ENCODE peak calls at places on chromosomes 6 and 20, in eight cellular contexts. E is mucosa of descending colon, J is cardiac fibroblast, O is type B pancreatic cell, K is right lobe of liver, F is heart left ventricle, V is Panc1, G is AG04449. Y is an unnamed sample.

GRCh38 chr20:51695574-51696303 is 72.5 kb downstream of the ATP9A start:
- DNase-seq in E (no peak), J (peak; percentile 76), O (no peak), K (no peak), F (no peak), V (no peak), G (peak; percentile 40), Y (no peak)

GRCh38 chr6:24910331-24910849 is 25.4 kb downstream of the RIPOR2 start:
- DNase-seq in E (peak; percentile 56), J (peak; percentile 11), O (no peak), K (no peak), F (peak; percentile 39), V (no peak), G (no peak), Y (no peak)

GRCh38 chr6:96794980-96795379 is 42.3 kb downstream of the GPR63 start:
- DNase-seq in E (no peak), J (peak; percentile 70), O (no peak), K (no peak), F (no peak), V (no peak), G (no peak), Y (no peak)

GRCh38 chr6:53982361-53983050 is 128.7 kb upstream of the MLIP start:
- DNase-seq in E (no peak), J (peak; percentile 26), O (no peak), K (no peak), F (no peak), V (no peak), G (no peak), Y (no peak)

GRCh38 chr6:126015869-126016268 is 29.5 kb downstream of the TRMT11 start:
- DNase-seq in E (no peak), J (peak; percentile 26), O (no peak), K (no peak), F (no peak), V (no peak), G (no peak), Y (no peak)

GRCh38 chr20:37162674-37163073 is 16.5 kb upstream of the RPN2 start:
- DNase-seq in E (no peak), J (no peak), O (no peak), K (no peak), F (no peak), V (no peak), G (no peak), Y (no peak)

GRCh38 chr6:98834060-98835031 is at the start of gene POU3F2:
- DNase-seq in E (peak; percentile 66), J (peak; percentile 67), O (peak; percentile 89), K (peak; percentile 57), F (peak; percentile 62), V (no peak), G (peak; percentile 7), Y (peak; percentile 39)

GRCh38 chr6:166330612-166331011 is 11.7 kb downstream of the SFT2D1 start:
- DNase-seq in E (no peak), J (peak; percentile 74), O (no peak), K (peak; percentile 94), F (peak; percentile 77), V (no peak), G (no peak), Y (no peak)

GRCh38 chr6:157283900-157284737 is 39.2 kb downstream of the TMEM242 start:
- DNase-seq in E (no peak), J (no peak), O (no peak), K (no peak), F (no peak), V (no peak), G (no peak), Y (no peak)

GRCh38 chr6:144416244-144416643 is 131.1 kb downstream of the UTRN start:
- DNase-seq in E (no peak), J (no peak), O (no peak), K (no peak), F (no peak), V (no peak), G (no peak), Y (no peak)

GRCh38 chr6:47097092-47097945 is 55.2 kb upstream of the ADGRF1 start:
- DNase-seq in E (no peak), J (peak; percentile 91), O (no peak), K (no peak), F (peak; percentile 59), V (peak; percentile 73), G (peak; percentile 42), Y (peak; percentile 56)

GRCh38 chr20:1809121-1809520 is 86.1 kb upstream of the SIRPA start:
- DNase-seq in E (no peak), J (peak; percentile 93), O (peak; percentile 20), K (no peak), F (no peak), V (no peak), G (peak; percentile 73), Y (no peak)

GRCh38 chr20:16128538-16129106 is 444.6 kb downstream of the KIF16B start:
- DNase-seq in E (no peak), J (no peak), O (no peak), K (no peak), F (no peak), V (no peak), G (no peak), Y (no peak)

GRCh38 chr6:32947552-32948465 is 5.1 kb downstream of the HLA-DMA start:
- DNase-seq in E (no peak), J (peak; percentile 50), O (no peak), K (no peak), F (no peak), V (peak; percentile 67), G (no peak), Y (no peak)

GRCh38 chr6:15332441-15332840 is 86.6 kb downstream of the JARID2 start:
- DNase-seq in E (no peak), J (no peak), O (no peak), K (no peak), F (no peak), V (no peak), G (no peak), Y (no peak)

GRCh38 chr6:6840831-6841263 is 252.3 kb downstream of the LY86 start:
- DNase-seq in E (no peak), J (no peak), O (no peak), K (no peak), F (no peak), V (no peak), G (no peak), Y (no peak)

GRCh38 chr6:35311390-35312075 is 13.9 kb downstream of the DEF6 start:
- DNase-seq in E (peak; percentile 61), J (no peak), O (no peak), K (no peak), F (no peak), V (no peak), G (no peak), Y (no peak)

GRCh38 chr20:61105395-61105794 is 146.7 kb upstream of the CDH4 start:
- DNase-seq in E (no peak), J (no peak), O (no peak), K (no peak), F (no peak), V (no peak), G (no peak), Y (no peak)

GRCh38 chr6:94468830-94469229 is 1049.5 kb upstream of the EPHA7 start:
- DNase-seq in E (no peak), J (no peak), O (no peak), K (no peak), F (no peak), V (no peak), G (no peak), Y (no peak)

DNA sequence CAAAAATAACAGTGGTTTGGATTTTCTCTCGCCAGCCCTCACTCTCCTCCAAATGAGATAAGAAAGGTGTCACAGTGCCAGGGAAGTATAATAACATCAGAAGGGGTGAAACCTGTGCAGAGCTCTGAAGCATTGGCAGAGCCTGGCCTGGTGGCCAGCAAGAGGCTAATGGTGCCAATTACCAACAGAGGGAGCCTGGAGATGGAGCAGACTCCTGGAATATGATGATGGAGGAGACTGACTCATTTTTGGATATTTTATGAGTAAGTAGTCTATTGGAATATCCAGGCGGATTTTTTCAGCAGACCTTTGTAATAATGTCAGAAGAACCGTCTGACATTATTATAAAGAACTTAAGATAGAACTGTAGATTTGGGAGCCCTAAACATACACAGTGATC is 442.6 kb upstream of the MARCKS start:
- DNase-seq in E (no peak), J (peak; percentile 88), O (no peak), K (no peak), F (peak; percentile 42), V (peak; percentile 51), G (no peak), Y (no peak)
- TF ChIP-seq CTCF in E (peak; percentile 28), J (peak; percentile 80), O (peak; percentile 48), K (peak; percentile 57), F (peak; percentile 33), V (peak; percentile 81), G (peak; percentile 70), Y (peak; percentile 54)

DNA sequence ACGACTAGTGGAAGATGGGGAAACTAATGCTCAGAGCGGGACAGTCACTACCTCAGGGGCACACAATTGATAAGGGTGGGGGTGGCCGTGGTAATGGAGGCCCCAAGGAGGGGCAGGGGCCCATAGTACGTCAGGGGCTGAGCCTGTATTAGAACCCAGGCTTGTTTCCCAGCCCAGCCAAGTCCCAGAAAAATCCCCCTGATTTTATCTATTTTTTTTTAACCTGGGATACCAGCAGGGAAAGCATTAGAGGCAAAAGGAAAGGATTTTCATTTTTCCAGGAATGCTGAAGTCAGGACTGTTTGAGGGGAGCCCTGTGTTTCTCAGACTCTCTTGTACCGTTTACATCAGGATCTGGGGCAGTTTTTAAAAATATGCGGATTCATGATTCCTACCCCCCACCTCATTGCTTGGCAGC is 382 bp downstream of the MYH7B start:
- DNase-seq in E (no peak), J (no peak), O (no peak), K (no peak), F (no peak), V (no peak), G (no peak), Y (no peak)
- TF ChIP-seq CTCF in E (no peak), J (no peak), O (no peak), K (peak; percentile 28), F (no peak), V (peak; percentile 32), G (no peak), Y (no peak)

DNA sequence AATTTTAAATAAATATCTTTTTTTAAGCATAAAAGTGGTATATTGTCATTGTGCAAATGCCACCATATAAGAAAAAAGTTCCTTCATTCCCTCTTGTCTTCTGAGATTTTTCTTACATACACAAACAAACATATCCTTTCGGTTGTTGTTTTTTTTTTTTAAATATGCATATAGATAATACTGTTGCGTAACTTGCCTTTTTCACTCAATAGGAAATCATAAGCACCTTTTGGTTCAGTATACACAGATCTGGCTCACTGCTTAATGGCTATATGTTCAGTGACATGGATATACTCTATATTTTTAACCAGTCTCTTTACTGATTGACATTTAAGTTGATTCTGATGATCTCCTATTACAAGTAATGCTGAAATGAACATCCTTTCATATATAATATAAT is 40.1 kb downstream of the AKAP12 start:
- DNase-seq in E (no peak), J (no peak), O (no peak), K (no peak), F (no peak), V (no peak), G (no peak), Y (no peak)
- TF ChIP-seq CTCF in E (no peak), J (no peak), O (no peak), K (no peak), F (no peak), V (no peak), G (no peak), Y (no peak)

DNA sequence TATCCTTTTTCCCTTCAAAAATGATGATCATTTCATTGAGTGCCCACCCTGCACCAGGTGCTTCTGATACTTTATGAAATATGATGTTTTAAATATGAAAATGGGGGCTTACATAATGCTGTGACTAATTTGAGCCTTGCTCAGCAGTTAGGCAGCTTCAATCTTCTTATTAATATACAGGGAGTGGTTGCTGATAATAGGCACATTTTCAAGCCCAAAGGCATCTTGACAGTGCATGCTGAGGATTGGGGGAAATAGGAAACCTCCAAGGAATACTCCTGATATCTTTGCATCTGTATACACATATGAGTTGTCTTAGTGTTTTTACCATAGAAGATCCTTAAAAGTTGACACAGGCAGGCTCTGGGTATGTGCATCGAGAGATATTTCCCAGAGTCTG is 262.3 kb upstream of the SASH1 start:
- DNase-seq in E (no peak), J (no peak), O (no peak), K (no peak), F (no peak), V (no peak), G (no peak), Y (no peak)
- TF ChIP-seq CTCF in E (no peak), J (no peak), O (no peak), K (no peak), F (no peak), V (no peak), G (no peak), Y (no peak)

Y was measured in LNCaP clone FGC.